ENCODE peak calls at places on chromosomes 11 and 22, in nine cellular contexts. W is B cell, P is kidney tubule cell, M is pancreas, O is T-cell, Y is gastrocnemius medialis, S is amniotic epithelial cell, R is adipocyte, A is DMS53. V is an unnamed sample.

GRCh38 chr11:65903068-65903481 is 2.9 kb upstream of the FOSL1 start:
- DNase-seq in W (no peak), P (peak), M (no peak), O (no peak), Y (no peak), S (peak), R (peak), A (no peak), V (no peak)

GRCh38 chr11:76794371-76795284 is 11.5 kb downstream of the TSKU start:
- DNase-seq in W (no peak), P (no peak), M (no peak), O (no peak), Y (no peak), S (no peak), R (no peak), A (no peak), V (no peak)

GRCh38 chr11:103887001-103887680 is 149.3 kb upstream of the DDI1 start:
- DNase-seq in W (no peak), P (no peak), M (no peak), O (no peak), Y (no peak), S (no peak), R (no peak), A (no peak), V (no peak)

GRCh38 chr22:38494498-38494897 is 11.6 kb downstream of the DDX17 start:
- DNase-seq in W (no peak), P (no peak), M (no peak), O (no peak), Y (no peak), S (peak), R (no peak), A (no peak), V (no peak)

GRCh38 chr11:113378013-113378412 is 9.6 kb upstream of the ANKK1 start:
- DNase-seq in W (no peak), P (no peak), M (no peak), O (no peak), Y (no peak), S (no peak), R (no peak), A (no peak), V (no peak)

GRCh38 chr11:105073486-105074200 is 28.5 kb upstream of the CARD16 start:
- DNase-seq in W (no peak), P (no peak), M (no peak), O (no peak), Y (no peak), S (no peak), R (no peak), A (no peak), V (no peak)

GRCh38 chr22:37195921-37196320 is 7.9 kb upstream of the C1QTNF6 start:
- DNase-seq in W (no peak), P (peak), M (peak), O (no peak), Y (no peak), S (peak), R (no peak), A (no peak), V (no peak)

GRCh38 chr22:29719894-29720645 is at the start of gene CABP7:
- DNase-seq in W (no peak), P (no peak), M (no peak), O (no peak), Y (no peak), S (no peak), R (peak), A (peak), V (no peak)

GRCh38 chr11:64490562-64491216 is 100.3 kb upstream of the SLC22A12 start:
- DNase-seq in W (no peak), P (no peak), M (no peak), O (no peak), Y (no peak), S (no peak), R (no peak), A (peak), V (no peak)

GRCh38 chr11:78532991-78533861 is 41.4 kb downstream of the NARS2 start:
- DNase-seq in W (peak), P (no peak), M (no peak), O (no peak), Y (no peak), S (no peak), R (no peak), A (no peak), V (no peak)

GRCh38 chr11:133082453-133082781 is 449.9 kb downstream of the OPCML start:
- DNase-seq in W (no peak), P (no peak), M (peak), O (no peak), Y (no peak), S (no peak), R (peak), A (peak), V (peak)

GRCh38 chr22:36352775-36353507 is 34.8 kb downstream of the MYH9 start:
- DNase-seq in W (no peak), P (no peak), M (peak), O (no peak), Y (no peak), S (no peak), R (peak), A (no peak), V (peak)

V was measured in thoracic aorta.